ENCODE peak calls at places on chromosome 19, in eight cellular contexts. D is MV-4-11; T is cardiac fibroblast; B is MCF 10A; C is fibroblast of pulmonary artery; I is caudate nucleus; O is mesothelial cell of epicardium; G is stimulated activated CD4-positive, alpha-beta T cell treated with anti-CD3 and anti-CD28 coated beads, Interleukin-1b, Interleukin-23, amount 100 ng/mL, for 4 hours. P is an unnamed sample.
A peak's percentile ranks its signal among the peaks of the same experiment; 100 is the strongest.

GRCh38 chr19:29526730-29527499 is 1.1 kb downstream of the VSTM2B start:
- DNase-seq in C (no peak), T (no peak), G (no peak), D (no peak), O (no peak), I (no peak), B (no peak), P (no peak)

GRCh38 chr19:36409841-36410240 is 8.6 kb downstream of the ZFP82 start:
- DNase-seq in B (no peak), O (no peak), D (peak; percentile 84), T (peak; percentile 25), I (no peak), C (no peak), G (no peak), P (no peak)

GRCh38 chr19:19860756-19861390 is 4.8 kb upstream of the ZNF253 start:
- DNase-seq in D (no peak), O (peak; percentile 37), I (peak; percentile 41), T (no peak), B (no peak), C (no peak), G (peak; percentile 15), P (no peak)

GRCh38 chr19:35004517-35005255 is 4.6 kb downstream of the GRAMD1A start:
- DNase-seq in C (no peak), T (no peak), B (no peak), D (no peak), O (no peak), I (no peak), G (no peak), P (no peak)

GRCh38 chr19:11813801-11814706 is at the start of gene ZNF440:
- DNase-seq in C (peak; percentile 93), G (peak; percentile 87), B (peak; percentile 81), I (peak; percentile 93), T (peak; percentile 94), O (peak; percentile 90), D (peak; percentile 94), P (peak; percentile 80)

GRCh38 chr19:40191836-40192646 is 815 bp downstream of the MAP3K10 start:
- DNase-seq in C (peak; percentile 25), D (no peak), I (no peak), O (no peak), B (peak; percentile 23), T (peak; percentile 35), G (peak; percentile 19), P (no peak)

GRCh38 chr19:38070573-38070972 is 153.4 kb downstream of the DPF1 start:
- DNase-seq in C (peak; percentile 60), T (peak; percentile 43), I (no peak), G (no peak), O (no peak), B (peak; percentile 55), D (no peak), P (peak; percentile 48)

GRCh38 chr19:29620931-29621351 is 14.9 kb downstream of the POP4 start:
- DNase-seq in I (no peak), B (no peak), G (peak; percentile 18), D (peak; percentile 3), C (no peak), O (no peak), T (no peak), P (no peak)

GRCh38 chr19:5913739-5914357 is at the start of gene CAPS:
- DNase-seq in D (no peak), B (peak; percentile 79), C (peak; percentile 46), T (peak; percentile 82), I (no peak), O (no peak), G (no peak), P (peak; percentile 62)

GRCh38 chr19:43782689-43783231 is 2.0 kb upstream of the KCNN4 start:
- DNase-seq in B (peak; percentile 67), C (no peak), G (no peak), I (no peak), D (peak; percentile 28), O (no peak), T (no peak), P (no peak)

GRCh38 chr19:45164577-45165335 is 4.0 kb upstream of the NKPD1 start:
- DNase-seq in D (peak; percentile 87), C (peak; percentile 81), G (peak; percentile 49), B (peak; percentile 95), T (peak; percentile 85), I (no peak), O (peak; percentile 28), P (peak; percentile 63)

GRCh38 chr19:58475714-58476497 is at the start of gene ZNF446:
- DNase-seq in B (peak; percentile 97), C (peak; percentile 98), I (peak; percentile 97), O (peak; percentile 75), G (peak; percentile 85), D (peak; percentile 98), T (peak; percentile 99), P (peak; percentile 91)

GRCh38 chr19:47766359-47766620 is 12.2 kb upstream of the SELENOW start:
- DNase-seq in C (no peak), I (no peak), D (no peak), O (no peak), T (no peak), B (no peak), G (no peak), P (no peak)

GRCh38 chr19:54684537-54684936 is 21.8 kb downstream of the LILRB4 start:
- DNase-seq in I (no peak), O (no peak), G (no peak), D (peak; percentile 83), C (peak; percentile 7), T (no peak), B (peak; percentile 75), P (no peak)

GRCh38 chr19:7888145-7888825 is at the start of gene LRRC8E:
- DNase-seq in D (no peak), C (peak; percentile 53), B (peak; percentile 83), G (peak; percentile 54), T (peak; percentile 72), O (no peak), I (no peak), P (no peak)

GRCh38 chr19:48635263-48635965 is 1.8 kb downstream of the DBP start:
- DNase-seq in B (peak; percentile 61), I (no peak), C (peak; percentile 37), T (peak; percentile 56), D (peak; percentile 47), G (peak; percentile 76), O (no peak), P (no peak)

GRCh38 chr19:16111909-16112752 is 442 bp downstream of the RAB8A start:
- DNase-seq in C (no peak), G (no peak), I (no peak), D (no peak), O (no peak), T (no peak), B (no peak), P (no peak)

GRCh38 chr19:16249826-16250434 is 52.2 kb downstream of the AP1M1 start:
- DNase-seq in C (peak; percentile 28), I (no peak), O (no peak), T (peak; percentile 43), G (no peak), D (no peak), B (no peak), P (no peak)

GRCh38 chr19:372306-372890 is 27.8 kb upstream of the MIER2 start:
- DNase-seq in O (no peak), D (no peak), C (peak; percentile 78), I (no peak), G (no peak), B (no peak), T (peak; percentile 89), P (no peak)

GRCh38 chr19:29687244-29687896 is 22.1 kb downstream of the PLEKHF1 start:
- DNase-seq in D (peak; percentile 98), O (no peak), B (peak; percentile 96), T (peak; percentile 96), I (no peak), G (no peak), C (peak; percentile 92), P (peak; percentile 89)

GRCh38 chr19:55591555-55591954 is 7.8 kb downstream of the FIZ1 start:
- DNase-seq in C (no peak), T (no peak), I (no peak), D (no peak), G (no peak), B (no peak), O (no peak), P (no peak)

GRCh38 chr19:57165846-57166245 is 1.4 kb downstream of the DUXA start:
- DNase-seq in O (no peak), I (no peak), G (no peak), B (peak; percentile 16), D (no peak), T (no peak), C (no peak), P (no peak)

GRCh38 chr19:33102893-33103292 is 21.9 kb downstream of the GPATCH1 start:
- DNase-seq in B (no peak), G (no peak), T (no peak), D (no peak), C (no peak), O (no peak), I (no peak), P (no peak)

GRCh38 chr19:41362143-41362847 is 1.7 kb downstream of the B9D2 start:
- DNase-seq in O (no peak), B (no peak), I (no peak), C (no peak), T (no peak), G (no peak), D (no peak), P (no peak)

GRCh38 chr19:34851277-34851804 is 75.4 kb upstream of the ZNF30 start:
- DNase-seq in I (no peak), O (no peak), D (no peak), T (no peak), C (no peak), B (peak; percentile 7), G (no peak), P (no peak)

GRCh38 chr19:42563352-42564210 is 31.1 kb downstream of the CEACAM8 start:
- DNase-seq in C (peak; percentile 58), B (peak; percentile 60), O (no peak), T (peak; percentile 55), D (peak; percentile 39), G (no peak), I (peak; percentile 16), P (no peak)

GRCh38 chr19:41341669-41342490 is 11.8 kb downstream of the TGFB1 start:
- DNase-seq in I (no peak), O (no peak), B (no peak), G (no peak), C (no peak), T (no peak), D (no peak), P (no peak)

GRCh38 chr19:33271246-33272021 is 30.9 kb downstream of the CEBPA start:
- DNase-seq in D (no peak), G (no peak), C (no peak), O (no peak), I (no peak), B (no peak), T (no peak), P (no peak)

GRCh38 chr19:1847684-1848398 is 442 bp downstream of the REXO1 start:
- DNase-seq in O (no peak), C (peak; percentile 57), T (peak; percentile 66), D (peak; percentile 25), B (peak; percentile 34), I (no peak), G (peak; percentile 29), P (no peak)

GRCh38 chr19:6186435-6186834 is 51.0 kb downstream of the ACSBG2 start:
- DNase-seq in B (no peak), G (no peak), D (no peak), O (no peak), C (no peak), I (no peak), T (no peak), P (no peak)

GRCh38 chr19:41869374-41869955 is 7.6 kb upstream of the CD79A start:
- DNase-seq in C (no peak), D (no peak), G (no peak), B (no peak), I (no peak), T (no peak), O (no peak), P (no peak)

GRCh38 chr19:8069116-8069973 is 16.8 kb downstream of the CCL25 start:
- DNase-seq in T (no peak), G (no peak), I (no peak), B (peak; percentile 27), D (peak; percentile 55), C (no peak), O (no peak), P (no peak)

GRCh38 chr19:56639217-56639616 is 3.7 kb upstream of the SMIM17 start:
- DNase-seq in I (no peak), D (peak; percentile 31), O (no peak), C (peak; percentile 22), B (peak; percentile 16), T (peak; percentile 5), G (no peak), P (no peak)

GRCh38 chr19:18436651-18437478 is 1.1 kb downstream of the ISYNA1 start:
- DNase-seq in G (peak; percentile 55), D (peak; percentile 69), T (peak; percentile 96), B (no peak), C (peak; percentile 94), I (no peak), O (peak; percentile 75), P (no peak)

P was measured in kidney epithelial cell.